ENCODE peak calls at places on chromosomes 6 and 20, in eight cellular contexts. Y is epithelial cell of esophagus, Z is kidney epithelial cell, A is PC-9, J is glutamatergic neuron, B is A549, T is choroid plexus epithelial cell, G is PC-3. K is an unnamed sample.

GRCh38 chr6:147642458-147642857 is 134.0 kb downstream of the SAMD5 start:
- DNase-seq in Y (peak), Z (no peak), A (peak), J (no peak), B (no peak), T (peak), G (peak), K (no peak)

GRCh38 chr20:17466641-17467040 is 64.5 kb downstream of the BFSP1 start:
- DNase-seq in Y (no peak), Z (no peak), A (no peak), J (no peak), B (no peak), T (no peak), G (peak), K (no peak)

GRCh38 chr6:20441236-20441635 is 39.6 kb downstream of the E2F3 start:
- DNase-seq in Y (no peak), Z (no peak), A (no peak), J (no peak), B (no peak), T (no peak), G (no peak), K (no peak)

GRCh38 chr20:20894753-20895152 is 182.3 kb upstream of the RALGAPA2 start:
- DNase-seq in Y (no peak), Z (no peak), A (no peak), J (no peak), B (peak), T (no peak), G (peak), K (no peak)

GRCh38 chr20:9319687-9320384 is 194.6 kb upstream of the LAMP5 start:
- DNase-seq in Y (no peak), Z (no peak), A (no peak), J (no peak), B (no peak), T (no peak), G (no peak), K (no peak)

GRCh38 chr20:46999821-47000465 is 105.3 kb downstream of the EYA2 start:
- DNase-seq in Y (no peak), Z (no peak), A (no peak), J (no peak), B (no peak), T (no peak), G (no peak), K (no peak)

GRCh38 chr6:3016473-3017280 is 17.0 kb downstream of the NQO2 start:
- DNase-seq in Y (no peak), Z (no peak), A (no peak), J (no peak), B (no peak), T (no peak), G (no peak), K (no peak)

GRCh38 chr20:40953856-40954255 is 74.8 kb upstream of the TOP1 start:
- DNase-seq in Y (no peak), Z (no peak), A (no peak), J (no peak), B (no peak), T (peak), G (no peak), K (no peak)

GRCh38 chr6:21587182-21587924 is 6.2 kb upstream of the SOX4 start:
- DNase-seq in Y (peak), Z (no peak), A (peak), J (peak), B (peak), T (peak), G (peak), K (peak)

GRCh38 chr6:111041917-111042316 is 45.4 kb upstream of the SLC16A10 start:
- DNase-seq in Y (no peak), Z (no peak), A (no peak), J (no peak), B (no peak), T (no peak), G (no peak), K (no peak)

GRCh38 chr20:58711266-58712051 is 18.9 kb downstream of the NPEPL1 start:
- DNase-seq in Y (no peak), Z (no peak), A (no peak), J (no peak), B (no peak), T (no peak), G (no peak), K (no peak)

GRCh38 chr20:14580426-14581074 is 243.1 kb upstream of the FLRT3 start:
- DNase-seq in Y (no peak), Z (no peak), A (no peak), J (no peak), B (peak), T (no peak), G (peak), K (no peak)

GRCh38 chr6:21845018-21845417 is 251.5 kb downstream of the SOX4 start:
- DNase-seq in Y (no peak), Z (no peak), A (no peak), J (no peak), B (no peak), T (no peak), G (no peak), K (no peak)

GRCh38 chr20:58224097-58224496 is 4.4 kb downstream of the ANKRD60 start:
- DNase-seq in Y (no peak), Z (no peak), A (no peak), J (no peak), B (no peak), T (no peak), G (peak), K (no peak)

GRCh38 chr6:143822584-143823024 is 20.5 kb upstream of the LTV1 start:
- DNase-seq in Y (peak), Z (no peak), A (no peak), J (no peak), B (no peak), T (peak), G (no peak), K (no peak)

GRCh38 chr6:6176829-6177228 is 143.6 kb downstream of the F13A1 start:
- DNase-seq in Y (no peak), Z (no peak), A (no peak), J (no peak), B (no peak), T (no peak), G (no peak), K (no peak)

GRCh38 chr6:150930816-150931215 is 65.3 kb downstream of the MTHFD1L start:
- DNase-seq in Y (no peak), Z (no peak), A (no peak), J (no peak), B (peak), T (peak), G (peak), K (no peak)

GRCh38 chr6:150929403-150929802 is 63.9 kb downstream of the MTHFD1L start:
- DNase-seq in Y (no peak), Z (no peak), A (no peak), J (no peak), B (no peak), T (peak), G (no peak), K (no peak)

GRCh38 chr6:150925655-150925928 is 60.1 kb downstream of the MTHFD1L start:
- DNase-seq in Y (no peak), Z (no peak), A (no peak), J (no peak), B (no peak), T (peak), G (no peak), K (no peak)

GRCh38 chr6:150924808-150925654 is 59.5 kb downstream of the MTHFD1L start:
- DNase-seq in Y (no peak), Z (no peak), A (no peak), J (no peak), B (peak), T (peak), G (no peak), K (peak)

DNA sequence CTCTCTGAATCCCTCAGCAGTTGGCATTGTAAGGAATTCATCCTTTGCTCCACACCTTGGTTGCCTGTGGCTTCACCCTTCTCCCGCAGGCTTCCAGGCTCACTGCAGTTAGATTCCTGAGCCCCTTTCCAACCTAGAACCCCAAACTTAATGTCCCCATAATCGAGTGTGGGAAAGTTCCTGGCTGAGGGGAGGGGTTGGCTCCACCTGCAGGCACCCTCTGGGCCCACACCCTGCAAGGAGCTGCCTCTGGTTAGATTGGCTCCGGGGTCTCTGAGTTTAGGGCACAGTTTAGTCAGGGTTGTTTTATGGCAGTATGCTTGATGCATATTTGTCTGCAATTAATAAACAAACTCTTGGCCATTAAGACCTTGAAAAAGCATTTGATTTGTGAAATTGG is 63.4 kb downstream of the MTHFD1L start:
- DNase-seq in Y (no peak), Z (no peak), A (no peak), J (peak), B (peak), T (peak), G (no peak), K (peak)
- TF ChIP-seq CTCF in Y (peak), Z (peak), A (peak), J (no peak), B (no peak), T (peak), G (peak), K (peak)

DNA sequence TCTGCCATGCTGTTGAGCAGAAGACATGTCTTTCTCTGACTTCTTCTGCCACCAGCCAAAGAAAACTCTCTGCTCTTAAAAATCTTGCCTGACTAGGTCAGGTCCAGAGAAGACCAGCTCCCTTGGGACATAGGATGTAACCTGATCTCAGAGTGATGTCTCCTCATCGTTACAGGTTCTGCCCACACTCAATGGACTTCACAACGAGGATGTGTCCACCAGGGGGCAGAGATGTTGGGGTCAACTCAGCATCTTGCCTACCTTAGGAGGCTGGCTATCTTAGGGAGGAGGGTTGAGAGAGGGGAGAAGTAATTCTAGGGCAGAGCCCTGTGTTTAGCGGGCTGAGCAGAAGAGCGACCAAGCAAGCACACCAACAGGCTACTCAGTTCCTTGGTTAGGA is 207.6 kb upstream of the CDH4 start:
- DNase-seq in Y (no peak), Z (no peak), A (no peak), J (no peak), B (peak), T (no peak), G (no peak), K (no peak)
- TF ChIP-seq CTCF in Y (no peak), Z (no peak), A (peak), J (peak), B (no peak), T (no peak), G (no peak), K (no peak)

DNA sequence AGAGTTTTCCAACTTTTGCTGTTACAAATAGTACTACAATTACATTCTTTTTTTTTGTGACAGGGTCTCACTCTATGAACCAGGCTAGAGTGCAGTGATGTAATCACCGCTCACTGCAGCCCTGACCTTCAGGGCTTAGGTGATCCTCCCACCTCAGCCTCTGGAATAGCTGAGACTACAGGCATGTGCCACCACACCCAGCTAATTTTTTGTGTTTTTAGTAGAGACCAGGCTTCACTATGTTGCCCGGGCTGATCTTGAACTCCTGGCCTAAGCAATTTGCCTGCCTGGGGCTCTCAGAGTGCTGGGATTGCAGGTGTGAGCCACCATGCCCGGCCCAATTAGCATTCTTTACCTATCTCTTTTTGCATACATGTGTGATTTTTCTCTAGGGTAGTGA is 12.5 kb downstream of the ATRN start:
- DNase-seq in Y (no peak), Z (no peak), A (no peak), J (no peak), B (no peak), T (no peak), G (no peak), K (no peak)
- TF ChIP-seq CTCF in Y (no peak), Z (no peak), A (no peak), J (no peak), B (no peak), T (no peak), G (no peak), K (no peak)

DNA sequence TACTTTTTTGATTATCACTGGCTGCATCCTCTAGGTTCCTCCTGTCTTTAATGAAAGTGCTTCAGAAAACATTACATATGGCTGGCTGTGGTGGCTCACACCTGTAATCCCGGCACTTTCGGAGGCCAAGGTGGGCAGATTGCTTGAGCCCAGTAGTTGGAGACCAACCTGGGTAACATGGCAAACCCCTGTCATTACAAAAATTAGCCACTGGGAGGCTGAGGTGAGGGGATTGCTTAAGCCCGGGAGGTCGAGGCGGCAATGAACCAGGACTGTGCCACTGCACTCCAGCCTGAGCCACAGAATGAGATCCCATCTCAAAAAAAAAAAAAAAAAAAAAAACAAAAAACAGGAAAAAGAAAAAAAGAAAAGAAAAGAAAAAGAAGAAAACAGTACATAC is 35.3 kb downstream of the BEND3 start:
- DNase-seq in Y (no peak), Z (no peak), A (no peak), J (no peak), B (peak), T (no peak), G (peak), K (no peak)
- TF ChIP-seq CTCF in Y (peak), Z (peak), A (peak), J (peak), B (no peak), T (peak), G (no peak), K (no peak)

DNA sequence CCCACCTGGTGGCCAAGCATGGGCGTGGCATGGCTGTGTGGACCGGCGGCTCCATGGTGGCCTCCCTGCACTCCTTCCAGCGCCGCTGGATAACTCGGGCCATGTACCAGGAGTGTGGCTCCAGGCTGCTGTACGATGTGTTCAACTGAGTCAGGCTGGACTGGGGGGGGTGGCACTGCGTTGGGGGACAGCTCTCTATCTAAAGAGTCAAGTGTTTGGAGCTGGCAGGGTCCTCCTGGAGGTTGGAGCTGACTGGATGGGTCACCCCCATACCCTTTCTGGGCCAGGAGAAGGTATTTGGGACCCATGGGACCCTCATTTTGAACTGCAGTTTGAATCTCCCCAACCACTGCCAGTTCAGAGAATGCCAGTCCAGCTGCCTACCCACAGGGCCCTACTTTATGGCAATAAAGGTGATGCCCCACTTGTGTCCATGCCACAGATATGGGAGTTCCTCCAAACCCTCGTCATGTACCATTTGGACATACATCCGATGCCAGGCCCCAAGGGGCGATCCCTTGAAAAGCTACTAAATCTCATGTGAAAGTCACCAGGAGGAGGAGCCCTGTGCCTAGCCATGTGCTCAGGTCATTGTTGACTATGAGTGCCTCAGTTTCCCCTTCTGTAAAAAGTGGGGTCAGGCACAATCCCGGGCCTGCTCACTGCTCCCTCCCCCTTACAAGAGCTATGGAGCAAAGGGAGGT is 1.5 kb downstream of the ACTL10 start:
- DNase-seq in Y (no peak), Z (no peak), A (no peak), J (peak), B (peak), T (no peak), G (no peak), K (peak)
- TF ChIP-seq CTCF in Y (peak), Z (no peak), A (peak), J (no peak), B (no peak), T (peak), G (peak), K (peak)

DNA sequence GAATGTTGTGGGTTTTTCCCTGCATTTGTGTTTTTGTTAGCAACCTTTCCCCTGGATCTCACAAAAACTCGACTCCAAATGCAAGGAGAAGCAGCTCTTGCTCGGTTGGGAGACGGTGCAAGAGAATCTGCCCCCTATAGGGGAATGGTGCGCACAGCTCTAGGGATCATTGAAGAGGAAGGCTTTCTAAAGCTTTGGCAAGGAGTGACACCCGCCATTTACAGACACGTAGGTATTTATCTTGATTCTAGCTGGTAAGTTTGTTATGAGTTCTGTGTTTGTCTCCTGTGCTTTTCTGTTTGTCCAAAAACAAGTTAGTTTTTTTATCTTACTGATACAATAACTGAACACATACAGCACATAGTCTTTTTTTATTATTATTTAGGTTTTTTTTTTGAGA is 3.0 kb downstream of the SLC25A27 start:
- DNase-seq in Y (peak), Z (no peak), A (no peak), J (peak), B (peak), T (peak), G (peak), K (no peak)
- TF ChIP-seq CTCF in Y (peak), Z (peak), A (peak), J (peak), B (peak), T (peak), G (peak), K (no peak)